ENCODE peak calls at places on chromosomes 4 and X, in ten cellular contexts. C is right atrium auricular region, I is heart left ventricle, H is GM12864, D is WTC11, K is HFF-Myc, O is AG09309, A is Peyer's patch, S is HepG2, G is H9. M is an unnamed sample.
A peak's percentile ranks its signal among the peaks of the same experiment; 100 is the strongest.

GRCh38 chr4:127586922-127587571 is 45.7 kb upstream of the INTU start:
- DNase-seq in O (no peak), S (peak; percentile 49), H (peak; percentile 10), K (peak; percentile 9), I (no peak), A (no peak), C (no peak), D (peak; percentile 41), G (peak; percentile 74), M (peak; percentile 25)

GRCh38 chr4:16692021-16692420 is 206.4 kb downstream of the LDB2 start:
- DNase-seq in C (no peak), I (no peak), A (no peak), G (no peak), K (no peak), H (no peak), D (no peak), S (no peak), O (no peak), M (no peak)

GRCh38 chrX:104641176-104641575 is 75.2 kb downstream of the IL1RAPL2 start:
- DNase-seq in C (no peak), A (no peak), G (peak; percentile 61), H (no peak), K (no peak), S (no peak), O (no peak), I (no peak), D (peak; percentile 49), M (no peak)

GRCh38 chr4:44351069-44351468 is 97.5 kb downstream of the KCTD8 start:
- DNase-seq in I (no peak), H (no peak), G (no peak), O (no peak), S (no peak), K (no peak), D (no peak), C (no peak), A (no peak), M (no peak)

GRCh38 chr4:5760246-5760645 is 49.2 kb downstream of the EVC start:
- DNase-seq in S (no peak), H (no peak), C (peak; percentile 26), O (no peak), D (no peak), I (no peak), K (no peak), A (no peak), G (no peak), M (no peak)

GRCh38 chrX:19794690-19795089 is 92.7 kb downstream of the SH3KBP1 start:
- DNase-seq in I (no peak), G (no peak), S (no peak), C (no peak), D (no peak), O (no peak), H (no peak), K (no peak), A (no peak), M (no peak)

GRCh38 chr4:27189683-27190082 is 329.0 kb downstream of the STIM2 start:
- DNase-seq in D (no peak), S (no peak), G (no peak), I (no peak), A (no peak), H (no peak), K (no peak), C (no peak), O (no peak), M (no peak)

GRCh38 chr4:107299646-107300045 is 263.5 kb upstream of the DKK2 start:
- DNase-seq in K (no peak), D (no peak), I (no peak), G (no peak), C (no peak), A (no peak), H (no peak), O (no peak), S (no peak), M (no peak)

GRCh38 chr4:7857993-7858392 is 81.7 kb downstream of the AFAP1 start:
- DNase-seq in O (no peak), G (no peak), S (peak; percentile 85), A (no peak), H (no peak), D (no peak), K (no peak), C (no peak), I (no peak), M (no peak)

GRCh38 chr4:6441202-6441582 is 31.2 kb downstream of the PPP2R2C start:
- DNase-seq in H (no peak), O (no peak), K (no peak), C (no peak), G (no peak), I (no peak), A (no peak), D (no peak), S (no peak), M (no peak)

GRCh38 chr4:78337216-78337615 is 214.4 kb upstream of the ANXA3 start:
- DNase-seq in K (peak; percentile 5), I (no peak), D (no peak), O (no peak), S (no peak), C (no peak), A (no peak), G (no peak), H (no peak), M (no peak)

GRCh38 chrX:68750316-68750715 is 78.5 kb upstream of the EFNB1 start:
- DNase-seq in I (no peak), A (no peak), K (no peak), S (no peak), O (no peak), D (no peak), G (no peak), C (no peak), H (no peak), M (no peak)

GRCh38 chr4:40246547-40246900 is 49.7 kb downstream of the RHOH start:
- DNase-seq in D (no peak), K (no peak), O (no peak), S (no peak), I (no peak), H (no peak), C (no peak), A (no peak), G (no peak), M (no peak)

GRCh38 chrX:153726286-153727107 is 1.8 kb downstream of the ABCD1 start:
- DNase-seq in I (peak; percentile 82), D (peak; percentile 82), A (peak; percentile 87), C (peak; percentile 69), H (peak; percentile 62), S (peak; percentile 75), K (no peak), G (peak; percentile 82), O (no peak), M (peak; percentile 59)

GRCh38 chr4:176587920-176588319 is 204.8 kb downstream of the VEGFC start:
- DNase-seq in C (no peak), K (no peak), O (peak; percentile 93), G (no peak), D (no peak), H (no peak), I (no peak), A (no peak), S (no peak), M (no peak)

GRCh38 chr4:15238720-15239119 is 189.1 kb upstream of the C1QTNF7 start:
- DNase-seq in G (peak; percentile 58), A (no peak), D (peak; percentile 43), O (no peak), H (no peak), I (no peak), S (peak; percentile 5), C (no peak), K (no peak), M (peak; percentile 39)

GRCh38 chrX:64885850-64886249 is 90.4 kb downstream of the ZC4H2 start:
- DNase-seq in O (no peak), D (peak; percentile 34), C (no peak), I (no peak), S (no peak), K (no peak), H (no peak), A (no peak), G (peak; percentile 41), M (peak; percentile 9)

GRCh38 chr4:149292422-149293055 is 523.1 kb downstream of the IQCM start:
- DNase-seq in H (no peak), S (no peak), C (no peak), G (no peak), O (no peak), A (no peak), D (no peak), I (no peak), K (no peak), M (no peak)

DNA sequence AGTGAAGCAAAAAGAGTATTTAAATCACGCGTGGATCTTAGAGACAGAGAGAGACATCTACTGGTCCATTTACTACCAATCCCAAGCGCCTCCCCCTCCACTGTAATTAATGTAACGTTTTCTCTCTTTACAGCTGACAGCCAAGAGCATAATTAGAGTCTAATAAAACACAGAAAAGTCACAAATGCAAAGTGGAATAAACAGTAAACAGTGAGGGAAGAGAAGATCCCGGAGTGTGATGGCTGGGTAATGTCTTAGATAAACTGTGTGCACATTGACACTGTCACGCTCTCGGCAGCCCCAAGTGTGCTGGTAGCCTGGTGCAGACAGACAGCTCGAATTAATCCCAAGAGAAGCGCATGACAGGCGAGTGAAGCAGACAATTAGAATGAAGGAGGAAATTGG is 100.3 kb downstream of the CXXC4 start:
- DNase-seq in K (no peak), O (no peak), A (no peak), I (no peak), C (no peak), G (no peak), H (no peak), S (no peak), D (no peak), M (peak; percentile 18)
- TF ChIP-seq CTCF in K (no peak), O (no peak), A (no peak), I (no peak), C (no peak), G (peak; percentile 12), H (no peak), S (no peak), D (no peak), M (no peak)

GRCh38 chr4:154416183-154416543 is 75.4 kb downstream of the DCHS2 start:
- DNase-seq in C (no peak), O (no peak), G (peak; percentile 74), A (no peak), K (no peak), H (no peak), I (peak; percentile 51), S (peak; percentile 10), D (peak; percentile 59), M (peak; percentile 58)
- TF ChIP-seq CTCF in C (no peak), O (no peak), G (peak; percentile 49), A (no peak), K (peak; percentile 5), H (peak; percentile 34), I (no peak), S (peak; percentile 55), D (no peak), M (peak; percentile 7)

GRCh38 chrX:119419146-119419545 is 20.0 kb downstream of the SLC25A43 start:
- DNase-seq in S (peak; percentile 69), C (no peak), G (no peak), K (no peak), I (no peak), A (peak; percentile 59), O (no peak), D (no peak), H (no peak), M (no peak)
- TF ChIP-seq CTCF in S (no peak), C (no peak), G (no peak), K (no peak), I (no peak), A (no peak), O (no peak), D (no peak), H (no peak), M (no peak)

DNA sequence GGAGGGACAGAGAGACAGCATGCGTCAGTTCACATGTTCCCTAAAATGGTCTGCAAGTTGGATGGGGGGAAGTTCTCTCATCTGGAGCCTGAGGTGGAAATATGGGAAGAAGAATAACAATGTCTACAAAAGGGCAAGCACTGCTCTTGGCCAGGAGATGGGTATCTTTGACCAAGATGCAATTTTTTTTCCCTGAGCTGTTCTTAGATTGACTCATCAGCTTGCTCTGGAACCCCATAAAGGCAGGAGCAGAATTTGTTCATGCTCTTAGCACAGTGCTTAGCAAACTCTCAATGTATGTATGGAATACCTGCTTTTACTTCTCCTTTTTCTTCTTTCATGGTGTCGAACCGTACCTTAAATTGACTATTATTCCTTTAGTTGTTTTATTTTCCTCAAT is 90.5 kb upstream of the ZNF827 start:
- DNase-seq in C (no peak), H (no peak), K (no peak), G (no peak), D (no peak), S (no peak), A (no peak), O (peak; percentile 33), I (no peak), M (no peak)
- TF ChIP-seq CTCF in C (no peak), H (peak; percentile 53), K (no peak), G (no peak), D (no peak), S (no peak), A (no peak), O (peak; percentile 38), I (no peak), M (no peak)